ENCODE peak calls at places on chromosomes 12 and 14, in nine cellular contexts. W, K, D, G, A, Y, X, Z and O are unnamed samples.

GRCh38 chr12:122880668-122881067 is 15.3 kb downstream of the VPS37B start:
- DNase-seq in X (no peak), Y (no peak), D (peak), A (no peak), K (no peak), W (no peak), Z (no peak), G (no peak), O (no peak)

GRCh38 chr12:25107920-25108319 is 87.0 kb downstream of the DNAI7 start:
- DNase-seq in G (no peak), K (no peak), A (no peak), Y (no peak), X (no peak), W (no peak), D (no peak), Z (no peak), O (no peak)

GRCh38 chr14:61569783-61570182 is 125.5 kb upstream of the HIF1A start:
- DNase-seq in W (peak), Y (peak), D (peak), X (no peak), Z (no peak), G (peak), A (no peak), K (no peak), O (no peak)

GRCh38 chr12:63420206-63420644 is 248.1 kb downstream of the DPY19L2 start:
- DNase-seq in G (no peak), D (peak), Z (no peak), Y (peak), A (peak), W (peak), X (peak), K (peak), O (peak)

GRCh38 chr14:71021347-71022014 is 114.2 kb downstream of the PCNX1 start:
- DNase-seq in X (no peak), K (peak), Y (peak), D (no peak), A (no peak), W (no peak), Z (no peak), G (no peak), O (peak)

GRCh38 chr12:10214131-10214876 is 1.6 kb downstream of the GABARAPL1 start:
- DNase-seq in Y (peak), Z (no peak), K (no peak), W (no peak), A (no peak), G (no peak), D (no peak), X (no peak), O (no peak)

GRCh38 chr14:38994721-38995120 is 108.3 kb downstream of the SEC23A start:
- DNase-seq in Y (peak), A (no peak), D (no peak), Z (no peak), K (no peak), G (no peak), X (no peak), W (no peak), O (no peak)

GRCh38 chr14:69191340-69192111 is at the start of gene EXD2:
- DNase-seq in W (peak), D (peak), Z (peak), Y (peak), X (peak), A (peak), K (peak), G (peak), O (peak)

GRCh38 chr12:125794401-125794800 is 729.2 kb downstream of the AACS start:
- DNase-seq in A (no peak), Y (no peak), X (no peak), G (no peak), W (no peak), K (no peak), Z (no peak), D (no peak), O (no peak)

GRCh38 chr14:54893151-54893760 is 9.4 kb downstream of the GCH1 start:
- DNase-seq in X (peak), G (no peak), W (no peak), Z (no peak), D (no peak), A (peak), Y (peak), K (peak), O (peak)

GRCh38 chr12:46382974-46383653 is 10.5 kb upstream of the SLC38A2 start:
- DNase-seq in Y (peak), Z (peak), K (no peak), D (peak), W (peak), A (peak), X (peak), G (peak), O (peak)
- TF ChIP-seq CTCF in Y (peak), Z (peak), K (no peak), D (peak), W (peak), A (peak), X (peak), G (no peak), O (peak)

GRCh38 chr12:105942316-105942715 is 196.4 kb downstream of the NUAK1 start:
- DNase-seq in W (no peak), K (no peak), Z (no peak), D (no peak), A (no peak), Y (peak), X (no peak), G (no peak), O (no peak)
- H3K4me3 ChIP-seq in W (no peak), K (no peak), Z (no peak), D (no peak), A (no peak), Y (no peak), X (no peak), G (no peak), O (no peak)

GRCh38 chr14:74846968-74847549 is 28.9 kb downstream of the PROX2 start:
- DNase-seq in A (no peak), Z (no peak), K (no peak), D (no peak), Y (no peak), W (no peak), X (no peak), G (no peak), O (no peak)

GRCh38 chr14:74840603-74841030 is 35.3 kb downstream of the PROX2 start:
- DNase-seq in D (no peak), K (no peak), Z (no peak), X (no peak), Y (no peak), W (no peak), G (no peak), A (no peak), O (no peak)

GRCh38 chr14:74841230-74842207 is 34.4 kb downstream of the PROX2 start:
- DNase-seq in A (no peak), W (no peak), K (no peak), Z (no peak), Y (no peak), D (no peak), G (no peak), X (no peak), O (no peak)

GRCh38 chr14:74846168-74846567 is 29.8 kb downstream of the PROX2 start:
- DNase-seq in D (no peak), A (no peak), G (no peak), Y (no peak), X (no peak), K (no peak), Z (no peak), W (no peak), O (no peak)

GRCh38 chr14:74843653-74844052 is 32.3 kb downstream of the PROX2 start:
- DNase-seq in D (no peak), K (no peak), W (no peak), A (no peak), G (no peak), X (no peak), Z (no peak), Y (no peak), O (no peak)
- TF ChIP-seq CTCF in D (no peak), K (peak), W (peak), A (no peak), G (no peak), X (no peak), Z (no peak), Y (no peak), O (no peak)

DNA sequence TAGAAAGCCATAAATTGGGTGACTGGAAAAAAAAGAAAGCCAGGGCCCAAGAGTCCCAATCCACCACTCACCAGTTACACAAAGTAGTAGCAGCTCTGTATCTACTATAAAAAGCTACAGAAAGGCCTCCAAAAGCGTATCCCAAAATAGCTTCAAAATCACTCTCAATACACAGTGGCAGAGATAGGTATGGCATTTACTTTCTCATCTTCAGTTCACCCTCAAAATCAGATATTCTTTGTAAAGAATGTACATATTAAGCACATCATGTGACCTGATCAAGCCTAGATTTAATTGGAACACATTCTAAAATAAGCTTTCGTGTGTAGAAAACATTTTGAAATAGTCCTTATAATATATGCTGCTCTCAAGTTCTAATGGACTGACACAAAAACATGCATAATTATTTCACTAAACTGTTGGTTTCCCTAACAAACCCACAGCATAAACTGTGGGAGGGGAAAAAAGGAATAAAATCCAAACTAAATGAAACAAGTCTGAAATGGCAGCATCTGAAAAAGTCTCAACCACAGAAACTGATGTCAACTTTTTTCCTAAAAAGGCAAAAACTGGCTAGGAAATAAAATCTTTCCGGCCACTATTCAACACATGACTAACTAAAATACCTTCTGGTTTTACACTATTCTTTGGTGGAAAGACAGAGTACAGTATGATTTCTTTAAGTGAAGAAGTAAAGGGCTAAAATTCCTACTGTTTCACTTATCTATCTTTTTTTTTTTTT is 25.9 kb downstream of the UBE2N start:
- DNase-seq in D (no peak), Z (no peak), Y (no peak), X (no peak), G (no peak), A (no peak), K (no peak), W (no peak), O (no peak)
- H3K4me3 ChIP-seq in D (no peak), Z (no peak), Y (no peak), X (no peak), G (no peak), A (no peak), K (no peak), W (no peak), O (no peak)

GRCh38 chr14:78836777-78837176 is 666.6 kb downstream of the NRXN3 start:
- DNase-seq in Y (peak), A (peak), D (peak), K (peak), Z (no peak), W (no peak), G (no peak), X (peak), O (peak)
- TF ChIP-seq CTCF in Y (peak), A (peak), D (peak), K (peak), Z (no peak), W (peak), G (peak), X (peak), O (peak)

GRCh38 chr12:49538740-49539403 is at the start of gene KCNH3:
- DNase-seq in Y (peak), K (no peak), X (peak), A (peak), W (peak), G (peak), D (peak), Z (peak), O (no peak)

GRCh38 chr12:49539406-49540228 is 787 bp downstream of the KCNH3 start:
- DNase-seq in G (peak), Z (no peak), W (no peak), X (no peak), Y (no peak), D (peak), A (no peak), K (no peak), O (no peak)

GRCh38 chr12:49541911-49542505 is 3.2 kb downstream of the KCNH3 start:
- DNase-seq in D (peak), Y (no peak), W (no peak), G (peak), Z (no peak), A (no peak), K (no peak), X (no peak), O (no peak)

GRCh38 chr12:49541140-49541861 is 2.5 kb downstream of the KCNH3 start:
- DNase-seq in A (no peak), K (no peak), Y (no peak), D (peak), X (no peak), G (peak), Z (no peak), W (no peak), O (no peak)

GRCh38 chr12:49540229-49541139 is 1.7 kb downstream of the KCNH3 start:
- DNase-seq in D (peak), A (no peak), W (no peak), Z (no peak), X (peak), Y (no peak), G (peak), K (no peak), O (no peak)
- H3K4me3 ChIP-seq in D (no peak), A (no peak), W (no peak), Z (no peak), X (no peak), Y (no peak), G (no peak), K (no peak), O (no peak)

GRCh38 chr14:95871531-95871930 is 5.1 kb upstream of the TUNAR start:
- DNase-seq in X (no peak), W (no peak), A (no peak), D (no peak), K (no peak), G (no peak), Y (no peak), Z (no peak), O (no peak)

GRCh38 chr14:95875831-95876768 is 532 bp upstream of the TUNAR start:
- DNase-seq in X (no peak), D (peak), A (no peak), W (no peak), K (no peak), G (no peak), Y (no peak), Z (no peak), O (no peak)

GRCh38 chr14:95872777-95873176 is 3.9 kb upstream of the TUNAR start:
- DNase-seq in Z (no peak), D (no peak), W (no peak), X (no peak), Y (no peak), G (no peak), K (no peak), A (no peak), O (no peak)

GRCh38 chr14:95877633-95878032 is 1.0 kb downstream of the TUNAR start:
- DNase-seq in G (no peak), Y (no peak), X (no peak), A (no peak), K (no peak), D (no peak), Z (no peak), W (no peak), O (no peak)

DNA sequence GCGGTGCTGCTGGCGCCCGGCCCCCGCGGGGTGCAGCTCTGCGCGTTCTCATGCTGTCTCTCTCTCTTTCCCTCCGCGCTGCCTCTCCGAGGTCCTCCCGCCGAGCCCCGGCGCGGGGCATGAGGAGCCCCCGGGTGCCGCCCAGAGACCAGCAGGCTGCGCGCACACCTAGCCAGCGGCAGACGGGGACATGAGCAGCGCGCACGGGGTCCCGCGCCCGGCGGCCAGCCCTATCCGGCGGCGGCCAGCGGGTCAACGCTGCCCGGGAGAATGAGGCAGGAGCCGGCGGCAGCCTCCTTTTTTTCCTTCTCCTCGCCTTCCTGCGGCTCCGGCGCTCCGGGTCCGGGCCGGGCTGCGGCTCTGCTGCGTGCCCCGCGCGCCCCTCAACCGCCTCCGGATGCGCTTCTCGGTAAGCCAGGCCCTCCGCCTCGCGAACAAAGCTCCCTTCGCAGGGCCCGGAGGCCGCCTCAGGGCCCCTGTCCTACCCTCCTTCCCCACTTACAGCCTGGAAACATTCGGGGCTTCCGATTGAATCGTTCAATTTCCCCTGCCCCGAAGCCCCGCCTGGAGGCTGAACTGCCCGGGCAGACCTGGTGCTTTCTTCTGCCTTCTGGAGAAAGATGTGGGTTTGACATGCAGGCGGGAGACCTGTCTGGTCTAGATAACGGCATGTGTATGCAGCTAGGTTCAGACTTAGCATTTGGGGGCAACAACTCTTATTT is at the start of gene TUNAR:
- DNase-seq in Z (no peak), G (no peak), A (no peak), Y (no peak), K (no peak), D (peak), W (no peak), X (peak), O (no peak)
- TF ChIP-seq CTCF in Z (no peak), G (no peak), A (no peak), Y (no peak), K (no peak), D (no peak), W (no peak), X (peak), O (no peak)